ENCODE peak calls at places on chromosome 12, in nine cellular contexts. Y is kidney glomerular epithelial cell; O is naive thymus-derived CD8-positive, alpha-beta T cell; Z is cardiac muscle cell; M is NCI-H1048; K is heart right ventricle; Q is HAP-1; V is IMR-90; S is activated T-cell treated with anti-CD3 and anti-CD28 coated beads, Interleukin-2, amount 50 U/mL, for 48 hours. B is an unnamed sample.
A peak's percentile ranks its signal among the peaks of the same experiment; 100 is the strongest.

GRCh38 chr12:69509308-69509736 is 39.1 kb downstream of the FRS2 start:
- DNase-seq in Y (no peak), O (no peak), Z (no peak), M (no peak), K (no peak), Q (no peak), V (peak; percentile 46), S (no peak), B (no peak)

GRCh38 chr12:10191865-10192264 is 13.0 kb downstream of the TMEM52B start:
- DNase-seq in Y (peak; percentile 60), O (no peak), Z (no peak), M (no peak), K (no peak), Q (no peak), V (peak; percentile 81), S (no peak), B (no peak)

GRCh38 chr12:3061129-3061857 is 15.9 kb upstream of the TSPAN9 start:
- DNase-seq in Y (no peak), O (no peak), Z (no peak), M (no peak), K (no peak), Q (no peak), V (peak; percentile 48), S (no peak), B (no peak)

GRCh38 chr12:108196921-108197320 is 67.8 kb downstream of the WSCD2 start:
- DNase-seq in Y (no peak), O (no peak), Z (no peak), M (no peak), K (no peak), Q (no peak), V (no peak), S (no peak), B (no peak)

GRCh38 chr12:1890810-1891209 is 27.6 kb downstream of the CACNA2D4 start:
- DNase-seq in Y (no peak), O (no peak), Z (no peak), M (no peak), K (no peak), Q (no peak), V (no peak), S (no peak), B (no peak)

GRCh38 chr12:76032043-76032981 is 736 bp upstream of the PHLDA1 start:
- DNase-seq in Y (peak; percentile 82), O (no peak), Z (peak; percentile 45), M (no peak), K (no peak), Q (peak; percentile 68), V (peak; percentile 70), S (peak; percentile 74), B (peak; percentile 75)

GRCh38 chr12:30694971-30695326 is 720 bp downstream of the IPO8 start:
- DNase-seq in Y (peak; percentile 21), O (no peak), Z (peak; percentile 67), M (no peak), K (peak; percentile 27), Q (peak; percentile 28), V (peak; percentile 35), S (peak; percentile 46), B (no peak)

GRCh38 chr12:40146800-40147797 is 41.2 kb upstream of the SLC2A13 start:
- DNase-seq in Y (no peak), O (no peak), Z (no peak), M (no peak), K (no peak), Q (no peak), V (no peak), S (no peak), B (no peak)

GRCh38 chr12:54294152-54294913 is 6.5 kb downstream of the NFE2 start:
- DNase-seq in Y (no peak), O (peak; percentile 48), Z (peak; percentile 31), M (no peak), K (peak; percentile 58), Q (no peak), V (no peak), S (peak; percentile 84), B (no peak)

GRCh38 chr12:73529954-73530353 is 1007.7 kb upstream of the ATXN7L3B start:
- DNase-seq in Y (no peak), O (no peak), Z (no peak), M (no peak), K (no peak), Q (no peak), V (no peak), S (no peak), B (no peak)

GRCh38 chr12:121240484-121241202 is 30.7 kb downstream of the P2RX4 start:
- DNase-seq in Y (peak; percentile 3), O (peak; percentile 99), Z (no peak), M (no peak), K (peak; percentile 79), Q (no peak), V (no peak), S (peak; percentile 80), B (peak; percentile 79)

GRCh38 chr12:15966426-15966825 is 55.3 kb downstream of the DERA start:
- DNase-seq in Y (peak; percentile 71), O (no peak), Z (no peak), M (no peak), K (no peak), Q (no peak), V (peak; percentile 47), S (no peak), B (no peak)

GRCh38 chr12:110860833-110861291 is 14.1 kb downstream of the CCDC63 start:
- DNase-seq in Y (no peak), O (no peak), Z (no peak), M (no peak), K (no peak), Q (peak; percentile 95), V (no peak), S (no peak), B (no peak)

GRCh38 chr12:111447571-111448265 is 42.0 kb downstream of the SH2B3 start:
- DNase-seq in Y (no peak), O (no peak), Z (no peak), M (no peak), K (no peak), Q (no peak), V (no peak), S (no peak), B (peak; percentile 54)

GRCh38 chr12:120742207-120742536 is 16.5 kb downstream of the ACADS start:
- DNase-seq in Y (no peak), O (no peak), Z (no peak), M (no peak), K (no peak), Q (no peak), V (no peak), S (no peak), B (no peak)

GRCh38 chr12:39426636-39427245 is 16.2 kb downstream of the KIF21A start:
- DNase-seq in Y (no peak), O (no peak), Z (no peak), M (no peak), K (no peak), Q (no peak), V (no peak), S (no peak), B (no peak)

GRCh38 chr12:24919346-24920001 is 29.4 kb downstream of the BCAT1 start:
- DNase-seq in Y (no peak), O (no peak), Z (no peak), M (no peak), K (no peak), Q (no peak), V (no peak), S (peak; percentile 44), B (no peak)

GRCh38 chr12:5439333-5439732 is 7.4 kb downstream of the NTF3 start:
- DNase-seq in Y (no peak), O (no peak), Z (no peak), M (no peak), K (no peak), Q (no peak), V (peak; percentile 24), S (no peak), B (no peak)

GRCh38 chr12:6472491-6472890 is 2.0 kb upstream of the VAMP1 start:
- DNase-seq in Y (no peak), O (no peak), Z (no peak), M (no peak), K (no peak), Q (no peak), V (no peak), S (no peak), B (no peak)

GRCh38 chr12:124831590-124831989 is 32.1 kb downstream of the SCARB1 start:
- DNase-seq in Y (no peak), O (no peak), Z (no peak), M (no peak), K (no peak), Q (no peak), V (no peak), S (no peak), B (no peak)

GRCh38 chr12:946656-947055 is 2.8 kb downstream of the RAD52 start:
- DNase-seq in Y (no peak), O (no peak), Z (no peak), M (no peak), K (no peak), Q (no peak), V (peak; percentile 80), S (no peak), B (no peak)

GRCh38 chr12:32230607-32230982 is 123.9 kb downstream of the BICD1 start:
- DNase-seq in Y (no peak), O (no peak), Z (no peak), M (no peak), K (no peak), Q (no peak), V (no peak), S (no peak), B (no peak)

GRCh38 chr12:111569363-111570089 is 29.6 kb downstream of the ATXN2 start:
- DNase-seq in Y (no peak), O (no peak), Z (no peak), M (no peak), K (no peak), Q (no peak), V (no peak), S (no peak), B (no peak)

GRCh38 chr12:98752726-98753125 is 107.6 kb downstream of the APAF1 start:
- DNase-seq in Y (no peak), O (no peak), Z (no peak), M (no peak), K (no peak), Q (no peak), V (peak; percentile 69), S (no peak), B (no peak)

GRCh38 chr12:115172521-115172920 is 488.5 kb upstream of the TBX3 start:
- DNase-seq in Y (no peak), O (no peak), Z (no peak), M (no peak), K (no peak), Q (no peak), V (peak; percentile 92), S (no peak), B (no peak)

GRCh38 chr12:42810006-42810405 is 220.5 kb upstream of the PRICKLE1 start:
- DNase-seq in Y (no peak), O (no peak), Z (no peak), M (no peak), K (no peak), Q (no peak), V (no peak), S (no peak), B (no peak)

GRCh38 chr12:117968826-117969659 is at the start of gene KSR2:
- DNase-seq in Y (peak; percentile 20), O (peak; percentile 17), Z (peak; percentile 74), M (peak; percentile 81), K (no peak), Q (peak; percentile 19), V (no peak), S (peak; percentile 69), B (no peak)

GRCh38 chr12:54544743-54545142 is 4.7 kb upstream of the PDE1B start:
- DNase-seq in Y (no peak), O (no peak), Z (no peak), M (no peak), K (no peak), Q (no peak), V (no peak), S (no peak), B (no peak)

B was measured in right atrium auricular region.